ENCODE peak calls at places on chromosome 2, in seven cellular contexts. G, J, Y, I, W, Q and B are unnamed samples.

GRCh38 chr2:172458561-172459124 is 31.3 kb downstream of the ITGA6 start:
- DNase-seq in G (no peak), J (no peak), Y (no peak), I (no peak), W (no peak), Q (no peak), B (no peak)

GRCh38 chr2:45283764-45284620 is 274.7 kb upstream of the SIX2 start:
- DNase-seq in G (no peak), J (no peak), Y (no peak), I (no peak), W (no peak), Q (peak), B (peak)

GRCh38 chr2:19542796-19543195 is 184.4 kb upstream of the OSR1 start:
- DNase-seq in G (no peak), J (no peak), Y (no peak), I (no peak), W (no peak), Q (peak), B (no peak)

GRCh38 chr2:169426069-169426663 is 53.1 kb upstream of the BBS5 start:
- DNase-seq in G (no peak), J (no peak), Y (no peak), I (no peak), W (no peak), Q (no peak), B (no peak)

GRCh38 chr2:218892693-218893348 is 12.2 kb downstream of the WNT10A start:
- DNase-seq in G (no peak), J (peak), Y (peak), I (no peak), W (peak), Q (peak), B (no peak)

GRCh38 chr2:149645391-149645790 is 57.8 kb upstream of the MMADHC start:
- DNase-seq in G (no peak), J (no peak), Y (no peak), I (no peak), W (no peak), Q (peak), B (no peak)

GRCh38 chr2:189225032-189225431 is 45.5 kb upstream of the COL5A2 start:
- DNase-seq in G (no peak), J (no peak), Y (no peak), I (no peak), W (no peak), Q (no peak), B (no peak)

GRCh38 chr2:1515986-1516797 is 102.9 kb downstream of the TPO start:
- DNase-seq in G (no peak), J (no peak), Y (no peak), I (no peak), W (no peak), Q (no peak), B (no peak)

GRCh38 chr2:233404227-233404626 is 49.9 kb downstream of the DGKD start:
- DNase-seq in G (no peak), J (peak), Y (no peak), I (peak), W (no peak), Q (peak), B (no peak)

GRCh38 chr2:174971868-174972781 is 33.1 kb downstream of the CHN1 start:
- DNase-seq in G (peak), J (no peak), Y (no peak), I (no peak), W (no peak), Q (peak), B (no peak)

GRCh38 chr2:117128471-117128870 is 686.0 kb upstream of the DDX18 start:
- DNase-seq in G (no peak), J (no peak), Y (no peak), I (no peak), W (no peak), Q (no peak), B (no peak)

GRCh38 chr2:200575957-200576356 is 9.9 kb upstream of the AOX1 start:
- DNase-seq in G (no peak), J (no peak), Y (no peak), I (no peak), W (no peak), Q (peak), B (no peak)